ENCODE peak calls at places on chromosomes 11 and 22, in six cellular contexts. M, Z, C, U, F and X are unnamed samples.

GRCh38 chr11:47915407-47916137 is 64.8 kb upstream of the PTPRJ start:
- DNase-seq in F (no peak), Z (no peak), U (no peak), M (no peak), C (no peak), X (no peak)

GRCh38 chr11:85431319-85431718 is 195.8 kb downstream of the DLG2 start:
- DNase-seq in M (no peak), C (no peak), U (no peak), F (no peak), Z (no peak), X (no peak)

GRCh38 chr11:67601098-67601497 is 5.6 kb upstream of the NDUFV1 start:
- DNase-seq in U (no peak), F (no peak), C (no peak), Z (no peak), M (no peak), X (no peak)

GRCh38 chr11:44305643-44306468 is 4.1 kb downstream of the ALX4 start:
- DNase-seq in M (no peak), Z (no peak), U (no peak), C (no peak), F (no peak), X (no peak)

GRCh38 chr22:26565889-26566288 is 24.0 kb downstream of the TPST2 start:
- DNase-seq in Z (no peak), F (no peak), U (no peak), M (no peak), C (no peak), X (no peak)

GRCh38 chr11:117239295-117239694 is 6.8 kb downstream of the RNF214 start:
- DNase-seq in U (no peak), M (peak), Z (no peak), F (no peak), C (peak), X (peak)

GRCh38 chr11:78202733-78203167 is 14.0 kb downstream of the USP35 start:
- DNase-seq in Z (no peak), F (no peak), U (peak), C (no peak), M (no peak), X (peak)

GRCh38 chr11:6404341-6405038 is 14.2 kb downstream of the SMPD1 start:
- DNase-seq in F (no peak), U (peak), Z (peak), C (peak), M (no peak), X (no peak)

GRCh38 chr11:59175104-59175503 is 3.2 kb downstream of the DTX4 start:
- DNase-seq in Z (no peak), U (no peak), M (no peak), F (no peak), C (no peak), X (no peak)

GRCh38 chr22:36541831-36542391 is 12.9 kb upstream of the EIF3D start:
- DNase-seq in U (peak), Z (no peak), F (peak), C (peak), M (peak), X (peak)